ENCODE peak calls at places on chromosomes 4 and X, in four cellular contexts. M is PC-3, U is osteoblast, J is heart left ventricle. O is an unnamed sample.

GRCh38 chrX:73214366-73215094 is at the start of gene NAP1L2:
- DNase-seq in M (peak; percentile 77), U (peak; percentile 34), J (peak; percentile 22), O (peak; percentile 1)

GRCh38 chr4:134762053-134762452 is 560.5 kb upstream of the PABPC4L start:
- DNase-seq in M (no peak), U (no peak), J (no peak), O (no peak)

GRCh38 chr4:17681921-17682566 is 67.6 kb downstream of the MED28 start:
- DNase-seq in M (no peak), U (no peak), J (no peak), O (no peak)

GRCh38 chr4:95415346-95415771 is 133.4 kb downstream of the UNC5C start:
- DNase-seq in M (peak; percentile 81), U (peak; percentile 60), J (no peak), O (no peak)

GRCh38 chr4:24887881-24888430 is 24.9 kb downstream of the CCDC149 start:
- DNase-seq in M (no peak), U (no peak), J (no peak), O (no peak)

GRCh38 chr4:151324449-151325319 is 721 bp downstream of the SH3D19 start:
- DNase-seq in M (peak; percentile 67), U (peak; percentile 85), J (peak; percentile 58), O (no peak)

GRCh38 chrX:85359051-85359450 is 20.4 kb downstream of the POF1B start:
- DNase-seq in M (no peak), U (no peak), J (no peak), O (no peak)

GRCh38 chr4:123587983-123588494 is 191.4 kb downstream of the SPRY1 start:
- DNase-seq in M (peak; percentile 94), U (no peak), J (peak; percentile 47), O (no peak)

GRCh38 chr4:3299538-3300197 is 6.8 kb downstream of the RGS12 start:
- DNase-seq in M (no peak), U (peak; percentile 65), J (no peak), O (no peak)

GRCh38 chr4:100895572-100896197 is 377.9 kb upstream of the EMCN start:
- DNase-seq in M (no peak), U (no peak), J (no peak), O (no peak)

DNA sequence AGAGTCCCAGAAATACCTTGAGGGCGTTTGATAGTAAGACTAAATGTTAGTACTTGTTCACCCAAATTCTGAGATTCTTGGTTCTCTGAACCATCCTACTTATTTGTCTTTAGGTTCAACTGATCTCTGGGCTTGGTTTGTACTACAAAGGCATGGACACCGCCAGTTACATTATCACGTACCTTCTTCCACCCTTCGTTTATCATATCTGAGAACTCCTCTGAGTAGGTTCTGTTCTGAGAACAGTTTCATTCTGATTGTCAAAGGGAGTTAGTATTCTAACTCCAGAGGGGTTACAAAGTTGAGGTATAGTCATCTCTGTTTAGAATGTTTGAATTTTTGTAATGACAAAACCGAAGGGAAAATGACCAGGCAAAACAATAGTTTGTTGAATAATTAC is 19.3 kb downstream of the ZFX start:
- DNase-seq in M (no peak), U (no peak), J (no peak), O (no peak)
- H3K4me1 ChIP-seq in M (no peaks in the 10 kb centered on the region), U (peaks cover 40% of the 10 kb centered on the region), J (peaks cover 75% of the 10 kb centered on the region), O (peaks cover 62% of the 10 kb centered on the region)

GRCh38 chr4:55397521-55398321 is 2.0 kb downstream of the TMEM165 start:
- DNase-seq in M (peak; percentile 37), U (peak; percentile 73), J (no peak), O (no peak)

GRCh38 chr4:55399581-55399980 is 3.8 kb downstream of the TMEM165 start:
- DNase-seq in M (no peak), U (no peak), J (no peak), O (no peak)

GRCh38 chr4:55398461-55398860 is 2.7 kb downstream of the TMEM165 start:
- DNase-seq in M (peak; percentile 74), U (peak; percentile 73), J (no peak), O (no peak)

GRCh38 chr4:55397024-55397520 is 1.3 kb downstream of the TMEM165 start:
- DNase-seq in M (peak; percentile 31), U (peak; percentile 83), J (no peak), O (peak; percentile 9)

DNA sequence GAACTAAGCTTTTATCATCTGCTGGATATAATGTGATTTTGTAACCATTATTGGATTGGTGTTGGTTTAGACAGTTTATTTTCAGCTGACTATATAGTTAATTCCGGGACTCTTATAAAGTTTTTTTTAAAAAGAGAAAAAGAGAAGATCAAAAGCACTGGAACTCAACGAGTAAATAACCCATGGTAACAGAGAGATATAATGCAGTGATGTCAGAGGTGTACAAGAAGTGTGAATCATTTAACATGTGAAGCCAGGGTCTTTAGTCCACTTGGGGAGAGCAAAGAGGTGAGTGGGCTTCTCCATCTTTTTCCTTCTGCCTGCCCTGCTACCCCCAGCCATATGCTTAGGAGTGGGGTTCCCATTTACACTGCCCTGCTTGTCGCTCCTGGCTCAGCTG is 3.2 kb downstream of the TMEM165 start:
- DNase-seq in M (no peak), U (no peak), J (no peak), O (no peak)
- H3K4me3 ChIP-seq in M (peak overlapping the region; percentile 72), U (peak overlapping the region; percentile 81), J (peak overlapping the region; percentile 13), O (peak overlapping the region; percentile 99)

GRCh38 chr4:73172166-73172565 is 86.4 kb downstream of the ANKRD17 start:
- DNase-seq in M (no peak), U (no peak), J (no peak), O (no peak)
- H3K36me3 ChIP-seq in M (peaks cover 82% of the 10 kb centered on the region), U (peaks cover 51% of the 10 kb centered on the region), J (peaks cover 24% of the 10 kb centered on the region), O (peaks cover 10% of the 10 kb centered on the region)

GRCh38 chr4:54054501-54054900 is 9.9 kb downstream of the CHIC2 start:
- DNase-seq in M (no peak), U (no peak), J (no peak), O (no peak)
- H3K4me1 ChIP-seq in M (peaks cover 16% of the 10 kb centered on the region), U (peaks cover 36% of the 10 kb centered on the region), J (peaks cover 81% of the 10 kb centered on the region), O (peaks cover 33% of the 10 kb centered on the region)